ENCODE peak calls at places on chromosome 17, in nine cellular contexts. E is K562, O is WTC11, F is mucosa of descending colon, W is AG10803, C is neural crest cell, M is brain microvascular endothelial cell, R is heart right ventricle, V is GM06990. B is an unnamed sample.

GRCh38 chr17:57463103-57463885 is 207.0 kb downstream of the MSI2 start:
- DNase-seq in O (no peak), R (no peak), C (no peak), F (no peak), W (peak), V (peak), E (peak), M (peak), B (no peak)

GRCh38 chr17:31538080-31538762 is 146.7 kb downstream of the RAB11FIP4 start:
- DNase-seq in F (no peak), O (no peak), R (no peak), V (peak), E (no peak), C (no peak), M (no peak), W (no peak), B (no peak)

GRCh38 chr17:4187076-4187475 is 44.1 kb downstream of the CYB5D2 start:
- DNase-seq in O (no peak), V (no peak), F (no peak), R (no peak), M (no peak), W (peak), E (no peak), C (no peak), B (no peak)

GRCh38 chr17:28969706-28970393 is 18.5 kb upstream of the PHF12 start:
- DNase-seq in E (no peak), F (no peak), C (no peak), V (no peak), R (no peak), W (no peak), M (no peak), O (no peak), B (no peak)

GRCh38 chr17:28706471-28707338 is 5.0 kb downstream of the PROCA1 start:
- DNase-seq in C (no peak), F (no peak), R (no peak), W (no peak), O (no peak), E (peak), M (no peak), V (no peak), B (no peak)

GRCh38 chr17:57577751-57578607 is 167.1 kb downstream of the CCDC182 start:
- DNase-seq in F (no peak), E (no peak), R (no peak), O (no peak), V (no peak), M (peak), W (peak), C (peak), B (no peak)

GRCh38 chr17:74631468-74632195 is 8.1 kb upstream of the CD300E start:
- DNase-seq in O (no peak), M (no peak), R (no peak), W (peak), F (no peak), V (no peak), E (no peak), C (no peak), B (no peak)

GRCh38 chr17:75500419-75501216 is 14.7 kb downstream of the CASKIN2 start:
- DNase-seq in W (no peak), V (no peak), R (no peak), F (no peak), M (no peak), C (no peak), E (no peak), O (no peak), B (no peak)

GRCh38 chr17:17456251-17456650 is 20.5 kb upstream of the MED9 start:
- DNase-seq in R (no peak), M (no peak), C (no peak), W (no peak), V (no peak), E (no peak), O (no peak), F (no peak), B (no peak)

GRCh38 chr17:78138204-78139060 is 7.8 kb upstream of the C17orf99 start:
- DNase-seq in M (no peak), C (no peak), O (no peak), V (no peak), F (no peak), R (no peak), E (no peak), W (no peak), B (no peak)

GRCh38 chr17:47705536-47706481 is 11.8 kb downstream of the TBKBP1 start:
- DNase-seq in C (no peak), O (no peak), E (no peak), V (no peak), M (no peak), F (no peak), R (no peak), W (no peak), B (no peak)

GRCh38 chr17:61732169-61732568 is 131.2 kb downstream of the BRIP1 start:
- DNase-seq in F (no peak), M (no peak), C (no peak), V (no peak), O (no peak), E (no peak), R (no peak), W (no peak), B (no peak)

GRCh38 chr17:48732688-48733629 is 4.4 kb upstream of the HOXB13 start:
- DNase-seq in M (no peak), R (no peak), F (no peak), E (no peak), V (no peak), C (no peak), O (no peak), W (no peak), B (peak)

GRCh38 chr17:353838-354234 is 1.2 kb upstream of the RPH3AL start:
- DNase-seq in O (no peak), C (no peak), W (no peak), F (peak), R (no peak), V (no peak), E (no peak), M (no peak), B (no peak)

GRCh38 chr17:3935825-3936355 is 19.6 kb upstream of the P2RX1 start:
- DNase-seq in E (no peak), V (no peak), W (peak), O (no peak), C (no peak), M (peak), R (no peak), F (no peak), B (no peak)

GRCh38 chr17:42188749-42189650 is 3.7 kb upstream of the HCRT start:
- DNase-seq in V (no peak), O (no peak), C (no peak), E (no peak), W (peak), R (no peak), M (no peak), F (no peak), B (no peak)

GRCh38 chr17:55056530-55056929 is 88.0 kb downstream of the STXBP4 start:
- DNase-seq in F (peak), W (no peak), R (no peak), E (no peak), M (no peak), V (no peak), O (no peak), C (no peak), B (no peak)

GRCh38 chr17:3012926-3013581 is 50.4 kb downstream of the OR1D5 start:
- DNase-seq in C (peak), R (peak), F (peak), W (peak), M (peak), O (peak), V (peak), E (peak), B (peak)

GRCh38 chr17:74963656-74964055 is 8.9 kb downstream of the HID1 start:
- DNase-seq in W (no peak), M (no peak), F (no peak), O (no peak), E (no peak), V (no peak), R (no peak), C (no peak), B (no peak)

GRCh38 chr17:56908061-56908542 is 5.7 kb downstream of the TRIM25 start:
- DNase-seq in F (peak), M (no peak), V (peak), C (no peak), E (no peak), R (peak), O (no peak), W (no peak), B (no peak)

GRCh38 chr17:559699-560378 is 154.8 kb downstream of the VPS53 start:
- DNase-seq in C (no peak), E (no peak), V (no peak), W (peak), R (peak), M (peak), O (no peak), F (no peak), B (no peak)

GRCh38 chr17:9177212-9177611 is 155.9 kb downstream of the NTN1 start:
- DNase-seq in O (no peak), W (no peak), M (no peak), E (no peak), F (no peak), C (no peak), R (peak), V (no peak), B (no peak)

GRCh38 chr17:60325730-60326524 is 66.0 kb downstream of the USP32 start:
- DNase-seq in V (no peak), M (no peak), O (no peak), E (no peak), C (no peak), F (no peak), R (no peak), W (no peak), B (no peak)

GRCh38 chr17:34892864-34893263 is 68.4 kb downstream of the CCT6B start:
- DNase-seq in V (no peak), W (no peak), F (no peak), E (peak), M (no peak), C (peak), O (peak), R (no peak), B (peak)

GRCh38 chr17:31724026-31724425 is 135.0 kb downstream of the COPRS start:
- DNase-seq in E (no peak), M (peak), F (no peak), V (no peak), R (no peak), C (no peak), O (no peak), W (peak), B (no peak)

GRCh38 chr17:21263351-21263750 is 10.1 kb upstream of the NATD1 start:
- DNase-seq in F (no peak), R (no peak), E (no peak), W (peak), V (no peak), M (no peak), O (no peak), C (no peak), B (no peak)

GRCh38 chr17:41523787-41524186 is 4.3 kb downstream of the KRT19 start:
- DNase-seq in O (no peak), E (no peak), W (no peak), R (no peak), C (no peak), V (no peak), F (peak), M (no peak), B (no peak)

GRCh38 chr17:80827646-80828643 is 163.7 kb upstream of the CHMP6 start:
- DNase-seq in R (no peak), E (no peak), O (peak), V (no peak), W (no peak), C (no peak), M (no peak), F (no peak), B (peak)

GRCh38 chr17:8794636-8795035 is 4.5 kb downstream of the MFSD6L start:
- DNase-seq in E (no peak), W (no peak), R (no peak), O (no peak), C (no peak), M (no peak), V (no peak), F (no peak), B (no peak)

GRCh38 chr17:40556884-40557414 is 8.3 kb downstream of the CCR7 start:
- DNase-seq in F (no peak), V (no peak), O (peak), W (no peak), R (peak), M (no peak), E (peak), C (no peak), B (no peak)

GRCh38 chr17:50550661-50551432 is 3.9 kb downstream of the SPATA20 start:
- DNase-seq in C (peak), R (peak), V (no peak), F (peak), O (peak), M (peak), W (peak), E (peak), B (peak)

GRCh38 chr17:412211-413015 is 59.8 kb upstream of the RPH3AL start:
- DNase-seq in W (peak), O (peak), R (peak), V (no peak), E (peak), C (peak), M (peak), F (no peak), B (peak)

GRCh38 chr17:8912060-8912981 is 44.8 kb upstream of the PIK3R6 start:
- DNase-seq in V (no peak), M (no peak), R (no peak), F (no peak), O (no peak), C (no peak), E (no peak), W (no peak), B (no peak)

GRCh38 chr17:7932483-7932891 is 481 bp downstream of the CNTROB start:
- DNase-seq in M (peak), R (no peak), E (no peak), V (no peak), C (no peak), O (peak), F (peak), W (peak), B (peak)

GRCh38 chr17:58079300-58080033 is 3.8 kb upstream of the DYNLL2 start:
- DNase-seq in V (no peak), M (no peak), O (no peak), R (no peak), W (no peak), E (no peak), F (no peak), C (no peak), B (no peak)

GRCh38 chr17:32551186-32551955 is 64.6 kb downstream of the CDK5R1 start:
- DNase-seq in F (no peak), C (no peak), W (peak), V (peak), O (no peak), M (peak), R (no peak), E (no peak), B (no peak)

GRCh38 chr17:65287040-65287439 is 149.9 kb downstream of the RGS9 start:
- DNase-seq in R (no peak), M (peak), O (no peak), V (no peak), E (no peak), F (no peak), W (peak), C (no peak), B (no peak)

DNA sequence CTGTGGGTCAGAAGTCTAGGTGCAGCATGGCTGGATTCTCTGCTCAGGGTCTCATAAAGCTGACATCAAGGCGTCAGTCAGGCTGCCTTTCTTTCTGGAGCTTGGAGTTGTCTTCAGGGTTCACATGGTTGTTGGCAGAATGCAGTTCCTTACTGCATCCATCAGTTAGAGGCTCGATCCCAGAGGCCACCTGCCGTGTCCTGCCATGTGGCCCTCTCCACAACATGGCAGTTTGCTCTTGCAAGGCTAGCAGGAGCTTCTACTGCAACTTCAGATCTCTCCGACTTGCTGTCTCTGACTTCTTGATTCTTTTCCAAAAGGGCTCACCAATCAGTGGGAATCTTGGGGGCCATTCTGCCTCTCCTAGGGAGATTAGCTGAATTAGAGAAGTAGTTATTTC is 11.9 kb downstream of the PITPNC1 start:
- DNase-seq in V (no peak), M (no peak), C (no peak), R (no peak), O (no peak), E (no peak), F (no peak), W (no peak), B (no peak)
- TF ChIP-seq CTCF in V (no peak), M (no peak), C (no peak), R (no peak), O (no peak), E (no peak), F (no peak), W (no peak), B (no peak)

GRCh38 chr17:45262516-45263476 is 902 bp upstream of the SPATA32 start:
- DNase-seq in V (no peak), O (no peak), R (no peak), W (peak), F (no peak), C (no peak), E (no peak), M (no peak), B (no peak)
- TF ChIP-seq CTCF in V (no peak), O (no peak), R (no peak), W (peak), F (no peak), C (no peak), E (no peak), M (peak), B (no peak)

GRCh38 chr17:1643293-1643998 is 2.1 kb downstream of the SCARF1 start:
- DNase-seq in O (peak), V (peak), C (no peak), R (no peak), W (peak), E (no peak), M (no peak), F (peak), B (peak)
- TF ChIP-seq CTCF in O (no peak), V (no peak), C (peak), R (peak), W (no peak), E (no peak), M (peak), F (peak), B (no peak)

GRCh38 chr17:81865733-81866439 is 5.3 kb downstream of the ARHGDIA start:
- DNase-seq in W (peak), F (peak), E (no peak), O (no peak), C (no peak), M (no peak), V (peak), R (no peak), B (no peak)
- TF ChIP-seq CTCF in W (no peak), F (no peak), E (no peak), O (no peak), C (no peak), M (no peak), V (no peak), R (no peak), B (no peak)

DNA sequence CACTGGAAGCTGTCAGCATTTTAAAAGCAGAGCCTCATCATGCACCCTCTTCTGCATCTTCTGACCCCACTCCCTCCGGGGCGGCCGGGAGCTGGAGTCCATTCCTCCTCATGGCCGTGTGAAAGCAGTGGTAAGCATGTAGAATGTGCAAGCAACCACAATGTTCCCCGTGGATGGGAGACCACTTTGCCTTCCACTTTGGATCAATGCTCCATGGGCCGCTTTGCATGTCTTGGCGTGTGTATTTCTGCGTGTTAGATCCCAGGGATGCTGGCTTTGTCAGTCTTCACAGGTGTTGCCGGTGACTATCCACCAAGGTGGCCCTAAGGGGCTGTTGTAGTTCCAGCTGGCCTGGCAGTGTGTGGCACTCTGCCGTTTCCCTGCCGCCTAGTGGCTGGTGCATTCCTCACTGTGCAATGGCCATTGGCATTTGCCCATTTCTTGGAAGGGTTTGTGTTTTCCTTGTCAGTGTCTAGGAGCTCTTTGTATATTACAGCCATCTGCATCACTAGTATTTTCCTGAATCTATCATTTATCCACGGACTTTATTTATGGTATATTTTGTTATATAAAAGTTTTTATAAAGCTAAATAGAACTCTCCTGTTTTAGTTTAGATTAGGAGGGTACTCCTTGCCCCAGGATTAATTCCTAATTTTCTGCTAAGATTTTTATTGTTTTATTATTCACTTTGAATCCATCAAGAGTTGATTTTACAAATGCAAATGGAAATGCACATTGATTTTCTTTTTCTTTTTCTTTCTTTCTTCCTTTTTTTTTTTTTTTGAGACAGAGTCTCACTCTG is 5.8 kb upstream of the ALDH3A1 start:
- DNase-seq in R (peak), C (no peak), M (no peak), F (peak), W (peak), E (no peak), O (no peak), V (no peak), B (no peak)
- TF ChIP-seq CTCF in R (peak), C (peak), M (peak), F (no peak), W (peak), E (peak), O (no peak), V (no peak), B (peak)

DNA sequence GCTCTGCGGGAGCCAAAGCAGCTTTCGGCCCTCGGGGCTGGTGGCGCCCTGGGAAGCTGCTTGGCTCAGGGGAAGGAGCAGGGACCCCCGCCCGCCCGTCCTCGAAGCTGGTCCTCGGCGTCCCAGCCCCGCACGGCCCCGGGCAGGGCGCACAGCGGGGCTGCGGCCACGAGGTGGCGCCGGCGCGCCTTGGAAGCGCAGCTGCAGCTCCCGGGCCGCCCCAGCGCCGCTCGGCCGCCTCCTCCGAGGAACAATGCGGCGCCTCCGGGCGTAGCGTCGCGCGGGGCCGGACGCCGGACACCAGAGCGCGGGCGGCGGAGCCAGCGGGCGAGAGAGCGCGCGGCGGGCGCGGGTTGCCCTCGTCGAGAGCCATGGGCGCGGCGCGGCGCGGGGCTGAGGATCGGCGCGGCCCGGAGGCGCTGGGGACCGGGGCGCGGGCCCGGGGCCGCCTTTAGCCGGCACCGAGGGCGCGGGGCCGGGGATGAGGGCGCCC is at the start of gene MGAT5B:
- DNase-seq in R (peak), C (peak), O (peak), V (peak), E (peak), M (peak), W (peak), F (peak), B (peak)
- TF ChIP-seq CTCF in R (peak), C (peak), O (peak), V (peak), E (peak), M (peak), W (peak), F (peak), B (peak)

GRCh38 chr17:5419959-5420653 is at the start of gene RPAIN:
- DNase-seq in W (peak), O (peak), C (peak), M (peak), V (no peak), R (peak), F (peak), E (peak), B (peak)

GRCh38 chr17:5419356-5419958 is at the start of gene NUP88:
- DNase-seq in W (peak), R (peak), C (peak), V (peak), O (peak), E (peak), F (peak), M (peak), B (peak)

GRCh38 chr17:5425826-5426225 is 5.8 kb downstream of the RPAIN start:
- DNase-seq in C (no peak), V (no peak), R (no peak), O (no peak), E (no peak), W (no peak), M (no peak), F (no peak), B (no peak)

GRCh38 chr17:5424909-5425308 is 4.9 kb downstream of the RPAIN start:
- DNase-seq in V (no peak), W (no peak), C (no peak), M (no peak), R (no peak), F (no peak), O (no peak), E (no peak), B (no peak)

DNA sequence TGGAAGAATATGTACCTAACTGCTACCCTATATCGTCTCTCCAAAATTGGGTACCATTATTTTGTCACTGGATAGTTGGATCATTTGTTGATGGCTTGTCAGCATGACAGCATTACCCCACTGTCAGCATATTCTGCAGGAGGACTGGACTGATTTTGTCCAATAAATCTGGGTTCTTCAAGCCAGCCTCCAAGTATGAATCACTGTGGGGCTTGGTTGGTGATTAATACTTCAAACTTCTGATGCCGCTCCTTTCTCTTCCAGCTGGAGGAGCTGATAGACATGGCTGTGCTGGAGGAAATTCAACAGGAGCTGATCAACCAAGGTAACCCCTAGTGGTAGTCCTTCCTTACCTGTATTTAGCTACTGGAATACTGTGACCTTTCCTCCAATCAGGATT is 2.5 kb downstream of the RPAIN start:
- DNase-seq in O (no peak), E (no peak), R (no peak), W (peak), F (no peak), V (no peak), C (no peak), M (peak), B (no peak)
- TF ChIP-seq CTCF in O (no peak), E (no peak), R (no peak), W (no peak), F (no peak), V (no peak), C (no peak), M (peak), B (no peak)